ENCODE peak calls at places on chromosomes 3 and 15, in six cellular contexts. T is heart right ventricle, G is neural progenitor cell, C is WERI-Rb-1, B is brain microvascular endothelial cell, K is Panc1. E is an unnamed sample. For H3K36me3, the result is how much of the 10 kb centered on the place peaks cover.

GRCh38 chr15:66184936-66185790 is 68.4 kb downstream of the MEGF11 start:
- DNase-seq in T (no peak), G (no peak), C (no peak), B (no peak), K (no peak), E (no peak)

GRCh38 chr3:57803647-57804081 is 47.6 kb downstream of the SLMAP start:
- DNase-seq in T (peak), G (peak), C (no peak), B (peak), K (peak), E (peak)

GRCh38 chr15:31365655-31366127 is 39.1 kb downstream of the KLF13 start:
- DNase-seq in T (peak), G (peak), C (peak), B (peak), K (no peak), E (peak)

GRCh38 chr3:53101956-53102355 is 28.3 kb downstream of the RFT1 start:
- DNase-seq in T (no peak), G (peak), C (no peak), B (no peak), K (no peak), E (no peak)

GRCh38 chr3:185087419-185087818 is 65.4 kb downstream of the C3orf70 start:
- DNase-seq in T (no peak), G (no peak), C (no peak), B (no peak), K (no peak), E (no peak)

GRCh38 chr3:112042842-112043280 is 8.3 kb downstream of the TMPRSS7 start:
- DNase-seq in T (no peak), G (no peak), C (no peak), B (no peak), K (no peak), E (no peak)

GRCh38 chr3:181432992-181433391 is 278.7 kb upstream of the SOX2 start:
- DNase-seq in T (no peak), G (no peak), C (no peak), B (no peak), K (no peak), E (no peak)

GRCh38 chr3:5165698-5166097 is 21.8 kb upstream of the EDEM1 start:
- DNase-seq in T (no peak), G (no peak), C (no peak), B (no peak), K (no peak), E (peak)

GRCh38 chr3:129525341-129525968 is 3.0 kb upstream of the RHO start:
- DNase-seq in T (no peak), G (no peak), C (no peak), B (peak), K (no peak), E (no peak)

GRCh38 chr3:49377483-49377882 is 19.3 kb upstream of the GPX1 start:
- DNase-seq in T (no peak), G (no peak), C (no peak), B (peak), K (no peak), E (no peak)

GRCh38 chr15:60364306-60364924 is 33.4 kb downstream of the ANXA2 start:
- DNase-seq in T (no peak), G (no peak), C (no peak), B (no peak), K (no peak), E (no peak)

GRCh38 chr3:127691974-127692373 is 19.2 kb downstream of the ABTB1 start:
- DNase-seq in T (no peak), G (no peak), C (no peak), B (no peak), K (no peak), E (no peak)

GRCh38 chr3:71400986-71401451 is 182.5 kb downstream of the FOXP1 start:
- DNase-seq in T (no peak), G (no peak), C (no peak), B (peak), K (no peak), E (no peak)

GRCh38 chr15:31317980-31318342 is 8.7 kb upstream of the KLF13 start:
- DNase-seq in T (no peak), G (no peak), C (no peak), B (no peak), K (no peak), E (no peak)

GRCh38 chr3:106814231-106814630 is 563.0 kb upstream of the CCDC54 start:
- DNase-seq in T (peak), G (no peak), C (no peak), B (no peak), K (no peak), E (no peak)

GRCh38 chr15:101651753-101652097 is 456 bp downstream of the TM2D3 start:
- DNase-seq in T (no peak), G (no peak), C (peak), B (peak), K (no peak), E (peak)

GRCh38 chr3:122789585-122790273 is 3.9 kb downstream of the HSPBAP1 start:
- DNase-seq in T (no peak), G (no peak), C (no peak), B (no peak), K (no peak), E (no peak)

GRCh38 chr15:90701048-90701447 is 16.1 kb upstream of the BLM start:
- DNase-seq in T (no peak), G (no peak), C (no peak), B (no peak), K (no peak), E (no peak)

GRCh38 chr15:83837946-83838571 is 184.1 kb downstream of the ADAMTSL3 start:
- DNase-seq in T (no peak), G (peak), C (peak), B (peak), K (no peak), E (peak)

GRCh38 chr15:66833803-66834202 is 131.8 kb downstream of the SMAD6 start:
- DNase-seq in T (no peak), G (no peak), C (no peak), B (no peak), K (no peak), E (no peak)

GRCh38 chr3:150408232-150409124 is at the start of gene TSC22D2:
- DNase-seq in T (peak), G (peak), C (peak), B (peak), K (no peak), E (peak)

GRCh38 chr3:46282696-46283095 is 40.4 kb downstream of the CCR3 start:
- DNase-seq in T (no peak), G (no peak), C (no peak), B (no peak), K (no peak), E (no peak)

GRCh38 chr3:187150599-187150998 is 11.3 kb upstream of the RPL39L start:
- DNase-seq in T (no peak), G (no peak), C (peak), B (no peak), K (no peak), E (peak)

GRCh38 chr15:41116116-41116871 is at the start of gene INO80:
- DNase-seq in T (peak), G (peak), C (peak), B (peak), K (peak), E (peak)

GRCh38 chr3:1535361-1535760 is 442.5 kb downstream of the CNTN6 start:
- DNase-seq in T (no peak), G (no peak), C (no peak), B (no peak), K (no peak), E (no peak)

GRCh38 chr3:54691230-54691900 is 236.5 kb downstream of the LRTM1 start:
- DNase-seq in T (no peak), G (no peak), C (no peak), B (peak), K (no peak), E (peak)

GRCh38 chr3:180048108-180048507 is 11.4 kb upstream of the PEX5L start:
- DNase-seq in T (no peak), G (no peak), C (no peak), B (no peak), K (no peak), E (no peak)

GRCh38 chr15:57591237-57591821 is 375 bp upstream of the MYZAP start:
- DNase-seq in T (no peak), G (no peak), C (no peak), B (no peak), K (no peak), E (no peak)
- H3K4me3 ChIP-seq in T (peak), G (peak), C (peak), B (peak), K (peak), E (no peak)

DNA sequence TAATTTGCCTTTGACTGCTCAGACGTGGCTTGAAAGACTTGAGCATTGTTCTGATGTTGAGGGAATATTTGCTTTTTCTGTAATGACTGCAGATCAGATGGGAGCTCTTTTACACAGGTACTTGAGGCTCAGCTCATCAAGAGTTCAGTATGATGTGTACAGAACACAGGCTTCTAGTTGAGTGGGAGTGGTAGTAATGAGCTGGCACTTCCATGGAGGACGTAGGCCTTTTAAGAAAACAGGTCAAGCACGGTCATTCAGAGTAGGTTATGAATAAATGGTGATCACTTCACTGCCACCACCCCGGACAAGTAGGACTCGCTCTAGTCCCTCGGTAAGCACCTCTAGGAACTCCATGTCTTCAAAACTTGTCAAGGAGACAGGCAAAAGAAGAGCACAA is 8.8 kb downstream of the EMC4 start:
- DNase-seq in T (no peak), G (no peak), C (no peak), B (no peak), K (no peak), E (no peak)
- H3K36me3 ChIP-seq in T (under half), G (under half), C (under half), B (under half), K (under half), E (under half)

DNA sequence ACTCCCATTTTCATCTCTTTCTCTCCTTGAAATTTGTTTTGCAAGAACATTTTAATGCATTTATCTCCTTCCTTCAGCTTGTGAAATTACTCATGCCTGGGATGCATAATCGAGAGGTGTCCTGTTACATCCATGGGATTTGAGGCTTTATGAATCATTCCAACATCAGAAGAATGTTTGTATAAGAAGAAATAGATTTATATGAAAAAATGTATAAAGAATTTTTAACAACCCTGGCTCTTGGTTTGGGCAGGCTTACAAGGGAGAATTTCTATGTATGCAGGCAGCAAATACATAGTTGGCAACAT is 93.2 kb upstream of the MBNL1 start:
- DNase-seq in T (no peak), G (no peak), C (no peak), B (peak), K (no peak), E (no peak)
- H3K4me3 ChIP-seq in T (no peak), G (no peak), C (no peak), B (no peak), K (no peak), E (no peak)

GRCh38 chr3:9812870-9813483 is 2.9 kb downstream of the TTLL3 start:
- DNase-seq in T (no peak), G (no peak), C (no peak), B (no peak), K (no peak), E (no peak)
- H3K36me3 ChIP-seq in T (under half), G (under half), C (under half), B (under half), K (under half), E (under half)

DNA sequence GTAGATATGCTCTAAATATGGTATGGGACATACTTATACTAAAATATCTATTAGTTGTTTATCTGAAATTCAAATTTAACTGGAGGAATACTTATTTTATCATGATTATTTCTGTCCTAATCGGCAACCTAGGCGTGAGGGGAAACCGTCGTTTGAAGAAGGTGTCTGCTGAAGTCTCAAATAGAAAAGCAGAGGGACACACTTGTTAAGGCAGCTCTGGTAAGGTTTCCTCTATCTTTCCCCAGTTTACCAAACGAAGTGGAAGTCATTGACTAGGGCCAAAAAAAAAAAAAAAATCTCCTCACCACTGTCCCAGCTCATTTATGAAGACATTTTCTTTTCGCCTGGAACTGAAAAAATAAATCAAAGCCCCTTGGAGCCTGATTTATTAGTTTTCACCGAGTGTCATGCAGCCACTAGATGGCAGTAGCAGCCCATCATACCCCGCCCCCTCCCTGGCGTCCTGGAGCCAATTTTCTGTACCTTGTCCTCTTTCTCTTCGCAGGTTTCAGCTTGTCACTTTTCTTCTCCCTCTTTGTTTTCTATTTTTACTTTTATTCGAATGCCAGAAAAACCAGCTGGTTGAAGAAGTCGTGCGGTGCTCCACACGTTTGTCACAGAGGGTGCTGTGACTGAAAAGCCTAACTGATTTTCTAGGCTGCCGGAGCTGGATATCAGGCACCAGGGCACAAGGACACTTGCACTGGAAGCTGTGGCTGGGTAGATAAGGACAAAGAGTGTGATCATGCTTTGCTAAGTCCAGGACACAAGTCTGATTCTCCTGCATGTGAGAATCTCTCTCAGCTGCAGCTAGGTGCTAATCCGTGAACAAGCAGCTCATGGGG is 238.7 kb downstream of the ZPLD1 start:
- DNase-seq in T (peak), G (peak), C (peak), B (peak), K (peak), E (peak)
- H3K4me3 ChIP-seq in T (peak), G (peak), C (peak), B (no peak), K (peak), E (no peak)

GRCh38 chr3:47606171-47606570 is 27.5 kb upstream of the CSPG5 start:
- DNase-seq in T (no peak), G (no peak), C (no peak), B (no peak), K (no peak), E (no peak)

GRCh38 chr3:47604145-47604544 is 25.5 kb upstream of the CSPG5 start:
- DNase-seq in T (no peak), G (no peak), C (no peak), B (no peak), K (no peak), E (no peak)

GRCh38 chr3:47610572-47610971 is 31.9 kb upstream of the CSPG5 start:
- DNase-seq in T (no peak), G (no peak), C (no peak), B (no peak), K (no peak), E (no peak)

GRCh38 chr3:47605646-47606045 is 27.0 kb upstream of the CSPG5 start:
- DNase-seq in T (no peak), G (no peak), C (no peak), B (peak), K (no peak), E (no peak)

GRCh38 chr3:47607335-47607734 is 28.7 kb upstream of the CSPG5 start:
- DNase-seq in T (no peak), G (no peak), C (no peak), B (no peak), K (no peak), E (no peak)
- H3K36me3 ChIP-seq in T (under half), G (under half), C (half or more), B (under half), K (under half), E (half or more)

GRCh38 chr15:92807971-92808571 is 92.1 kb upstream of the CHD2 start:
- DNase-seq in T (peak), G (no peak), C (no peak), B (no peak), K (no peak), E (peak)

GRCh38 chr15:92809880-92810361 is 90.2 kb upstream of the CHD2 start:
- DNase-seq in T (peak), G (peak), C (no peak), B (peak), K (no peak), E (peak)

GRCh38 chr15:92806763-92807162 is 93.4 kb upstream of the CHD2 start:
- DNase-seq in T (peak), G (no peak), C (no peak), B (no peak), K (no peak), E (no peak)

GRCh38 chr15:92809064-92809879 is 90.9 kb upstream of the CHD2 start:
- DNase-seq in T (peak), G (peak), C (peak), B (peak), K (no peak), E (peak)

GRCh38 chr15:92808611-92809063 is 91.5 kb upstream of the CHD2 start:
- DNase-seq in T (peak), G (no peak), C (no peak), B (peak), K (no peak), E (peak)
- H3K4me3 ChIP-seq in T (peak), G (peak), C (peak), B (peak), K (peak), E (peak)

DNA sequence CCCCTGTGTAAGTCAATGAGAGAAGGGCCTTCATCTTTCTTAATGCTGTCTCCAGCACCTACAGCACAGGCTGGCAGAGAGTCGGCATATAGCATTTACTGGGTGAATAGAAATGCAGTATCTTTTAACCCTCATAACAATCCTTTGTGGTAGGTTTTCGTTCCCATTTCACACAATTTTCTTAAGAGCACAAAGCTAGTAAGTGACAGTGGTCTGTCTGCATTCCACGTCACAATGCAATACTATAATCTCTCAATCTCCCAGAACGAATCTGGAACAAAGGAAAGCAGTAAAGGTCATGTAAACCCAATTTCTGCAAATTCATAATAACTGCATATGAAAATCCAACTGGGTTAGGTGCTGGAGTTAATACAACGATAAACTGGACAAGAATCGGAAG is 1.4 kb upstream of the ZFAND6 start:
- DNase-seq in T (no peak), G (no peak), C (no peak), B (no peak), K (no peak), E (peak)
- H3K36me3 ChIP-seq in T (under half), G (under half), C (under half), B (under half), K (under half), E (under half)

DNA sequence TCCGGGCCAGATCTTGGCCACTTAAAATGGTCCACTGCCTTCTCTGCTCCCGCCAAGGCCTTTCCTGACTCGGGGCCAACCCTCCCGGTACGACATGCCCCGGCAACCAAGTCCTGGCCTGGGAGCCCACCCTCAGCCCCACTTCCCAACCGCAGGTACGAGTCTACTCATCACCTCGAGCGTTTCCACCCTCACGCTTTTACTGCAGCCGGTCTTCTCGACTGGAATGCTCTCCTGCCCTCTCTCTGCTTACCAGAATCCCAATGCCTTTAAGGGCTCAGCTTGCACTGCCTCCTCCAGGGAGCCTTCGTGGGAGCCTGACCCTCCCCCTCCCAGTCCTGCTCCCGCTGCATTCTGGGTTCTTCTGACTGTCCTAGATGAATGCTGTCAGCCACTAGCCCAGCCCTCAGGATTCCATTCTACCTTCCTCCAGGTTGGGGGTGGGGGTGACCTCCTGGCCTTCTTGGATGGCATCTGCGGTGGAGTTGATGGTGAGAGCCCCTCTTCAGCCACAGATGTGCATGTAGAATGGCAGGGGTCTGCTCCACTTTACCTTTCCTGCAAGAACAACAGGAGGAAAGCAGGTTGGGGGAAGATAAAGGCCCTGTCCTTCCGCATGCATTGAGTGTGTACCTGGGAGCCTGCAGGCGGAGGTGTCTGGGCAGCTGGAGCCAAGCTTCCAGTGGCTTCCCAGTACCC is 1.1 kb upstream of the CSRNP1 start:
- DNase-seq in T (no peak), G (peak), C (peak), B (no peak), K (no peak), E (peak)
- H3K4me3 ChIP-seq in T (no peak), G (peak), C (no peak), B (peak), K (no peak), E (no peak)

E was measured in HAP-1.